ENCODE peak calls at places on chromosomes 1 and 21, in five cellular contexts. One of them, this sample, is unnamed.

GRCh38 chr1:18256318-18257235 is 149.0 kb downstream of the IGSF21 start:
- DNase-seq in DND-41: peak; percentile 65
- DNase-seq in neuronal stem cell: peak; percentile 87
- DNase-seq in H9: peak; percentile 85
- DNase-seq in prostate gland: peak; percentile 16
- DNase-seq in this sample: peak; percentile 44

GRCh38 chr21:35048183-35048601 is 910 bp downstream of the RUNX1 start:
- DNase-seq in DND-41: peak; percentile 66
- DNase-seq in neuronal stem cell: no peak
- DNase-seq in H9: no peak
- DNase-seq in prostate gland: no peak
- DNase-seq in this sample: no peak

GRCh38 chr21:45405819-45406762 is 1.1 kb downstream of the COL18A1 start:
- DNase-seq in DND-41: no peak
- DNase-seq in neuronal stem cell: peak; percentile 69
- DNase-seq in H9: no peak
- DNase-seq in prostate gland: no peak
- DNase-seq in this sample: no peak

GRCh38 chr1:41876533-41877445 is 41.9 kb downstream of the HIVEP3 start:
- DNase-seq in DND-41: peak; percentile 67
- DNase-seq in neuronal stem cell: no peak
- DNase-seq in H9: no peak
- DNase-seq in prostate gland: no peak
- DNase-seq in this sample: no peak

GRCh38 chr1:177669161-177669560 is 300.7 kb downstream of the SEC16B start:
- DNase-seq in DND-41: no peak
- DNase-seq in neuronal stem cell: peak; percentile 20
- DNase-seq in H9: no peak
- DNase-seq in prostate gland: no peak
- DNase-seq in this sample: no peak

GRCh38 chr1:183652547-183653467 is at the start of gene APOBEC4:
- DNase-seq in DND-41: no peak
- DNase-seq in neuronal stem cell: no peak
- DNase-seq in H9: no peak
- DNase-seq in prostate gland: no peak
- DNase-seq in this sample: no peak

GRCh38 chr1:26190373-26190987 is at the start of gene CATSPER4:
- DNase-seq in DND-41: no peak
- DNase-seq in neuronal stem cell: peak; percentile 67
- DNase-seq in H9: peak; percentile 91
- DNase-seq in prostate gland: no peak
- DNase-seq in this sample: no peak

GRCh38 chr1:95742591-95743089 is 508.6 kb downstream of the RWDD3 start:
- DNase-seq in DND-41: no peak
- DNase-seq in neuronal stem cell: no peak
- DNase-seq in H9: peak; percentile 34
- DNase-seq in prostate gland: no peak
- DNase-seq in this sample: peak; percentile 12

GRCh38 chr1:98794196-98794886 is 132.8 kb downstream of the SNX7 start:
- DNase-seq in DND-41: peak; percentile 64
- DNase-seq in neuronal stem cell: peak; percentile 52
- DNase-seq in H9: peak; percentile 52
- DNase-seq in prostate gland: peak; percentile 7
- DNase-seq in this sample: peak; percentile 30

GRCh38 chr1:66761273-66761672 is 9.0 kb downstream of the DYNLT5 start:
- DNase-seq in DND-41: no peak
- DNase-seq in neuronal stem cell: no peak
- DNase-seq in H9: no peak
- DNase-seq in prostate gland: no peak
- DNase-seq in this sample: no peak

GRCh38 chr1:43522776-43523480 is 7.8 kb upstream of the PTPRF start:
- DNase-seq in DND-41: no peak
- DNase-seq in neuronal stem cell: no peak
- DNase-seq in H9: no peak
- DNase-seq in prostate gland: no peak
- DNase-seq in this sample: no peak

GRCh38 chr1:167791281-167792209 is 69.8 kb downstream of the MPZL1 start:
- DNase-seq in DND-41: no peak
- DNase-seq in neuronal stem cell: no peak
- DNase-seq in H9: no peak
- DNase-seq in prostate gland: no peak
- DNase-seq in this sample: no peak

GRCh38 chr1:21607549-21608529 is 61.3 kb downstream of the RAP1GAP start:
- DNase-seq in DND-41: peak; percentile 12
- DNase-seq in neuronal stem cell: peak; percentile 95
- DNase-seq in H9: peak; percentile 100
- DNase-seq in prostate gland: peak; percentile 71
- DNase-seq in this sample: peak; percentile 82

GRCh38 chr1:240337795-240338194 is 246.1 kb downstream of the FMN2 start:
- DNase-seq in DND-41: no peak
- DNase-seq in neuronal stem cell: no peak
- DNase-seq in H9: no peak
- DNase-seq in prostate gland: no peak
- DNase-seq in this sample: no peak

GRCh38 chr1:44318097-44319088 is 36.7 kb downstream of the ERI3 start:
- DNase-seq in DND-41: peak; percentile 44
- DNase-seq in neuronal stem cell: no peak
- DNase-seq in H9: peak; percentile 82
- DNase-seq in prostate gland: no peak
- DNase-seq in this sample: peak; percentile 49

GRCh38 chr1:87292684-87293493 is 35.8 kb upstream of the LMO4 start:
- DNase-seq in DND-41: peak; percentile 63
- DNase-seq in neuronal stem cell: peak; percentile 82
- DNase-seq in H9: peak; percentile 50
- DNase-seq in prostate gland: peak; percentile 49
- DNase-seq in this sample: peak; percentile 66

GRCh38 chr1:217029311-217030157 is 306.3 kb upstream of the ESRRG start:
- DNase-seq in DND-41: no peak
- DNase-seq in neuronal stem cell: no peak
- DNase-seq in H9: no peak
- DNase-seq in prostate gland: peak; percentile 85
- DNase-seq in this sample: no peak

GRCh38 chr1:107196973-107197562 is 56.2 kb downstream of the NTNG1 start:
- DNase-seq in DND-41: peak; percentile 31
- DNase-seq in neuronal stem cell: peak; percentile 12
- DNase-seq in H9: peak; percentile 74
- DNase-seq in prostate gland: no peak
- DNase-seq in this sample: no peak

GRCh38 chr21:23542097-23542496 is 2065.2 kb downstream of the MRPL39 start:
- DNase-seq in DND-41: no peak
- DNase-seq in neuronal stem cell: no peak
- DNase-seq in H9: no peak
- DNase-seq in prostate gland: no peak
- DNase-seq in this sample: no peak

GRCh38 chr1:241837901-241838300 is 10.1 kb upstream of the EXO1 start:
- DNase-seq in DND-41: no peak
- DNase-seq in neuronal stem cell: no peak
- DNase-seq in H9: no peak
- DNase-seq in prostate gland: no peak
- DNase-seq in this sample: no peak

GRCh38 chr1:83849191-83850061 is 149.5 kb downstream of the TTLL7 start:
- DNase-seq in DND-41: no peak
- DNase-seq in neuronal stem cell: no peak
- DNase-seq in H9: no peak
- DNase-seq in prostate gland: no peak
- DNase-seq in this sample: no peak

GRCh38 chr21:37914211-37914900 is 1.9 kb downstream of the KCNJ6 start:
- DNase-seq in DND-41: peak; percentile 48
- DNase-seq in neuronal stem cell: peak; percentile 69
- DNase-seq in H9: peak; percentile 84
- DNase-seq in prostate gland: no peak
- DNase-seq in this sample: no peak

GRCh38 chr1:193042766-193043691 is 16.1 kb downstream of the UCHL5 start:
- DNase-seq in DND-41: no peak
- DNase-seq in neuronal stem cell: no peak
- DNase-seq in H9: no peak
- DNase-seq in prostate gland: no peak
- DNase-seq in this sample: no peak

GRCh38 chr1:214492405-214493075 is 58.9 kb downstream of the PTPN14 start:
- DNase-seq in DND-41: no peak
- DNase-seq in neuronal stem cell: no peak
- DNase-seq in H9: no peak
- DNase-seq in prostate gland: no peak
- DNase-seq in this sample: no peak

GRCh38 chr21:45020629-45021427 is 53.6 kb upstream of the ADARB1 start:
- DNase-seq in DND-41: no peak
- DNase-seq in neuronal stem cell: no peak
- DNase-seq in H9: no peak
- DNase-seq in prostate gland: no peak
- DNase-seq in this sample: no peak

GRCh38 chr1:6123083-6123482 is 57.0 kb downstream of the CHD5 start:
- DNase-seq in DND-41: peak; percentile 8
- DNase-seq in neuronal stem cell: no peak
- DNase-seq in H9: no peak
- DNase-seq in prostate gland: no peak
- DNase-seq in this sample: no peak

GRCh38 chr1:74650561-74650960 is 23.0 kb downstream of the ERICH3 start:
- DNase-seq in DND-41: no peak
- DNase-seq in neuronal stem cell: no peak
- DNase-seq in H9: no peak
- DNase-seq in prostate gland: no peak
- DNase-seq in this sample: no peak

GRCh38 chr1:228798548-228798947 is 63.3 kb downstream of the RHOU start:
- DNase-seq in DND-41: no peak
- DNase-seq in neuronal stem cell: no peak
- DNase-seq in H9: no peak
- DNase-seq in prostate gland: no peak
- DNase-seq in this sample: no peak

DNA sequence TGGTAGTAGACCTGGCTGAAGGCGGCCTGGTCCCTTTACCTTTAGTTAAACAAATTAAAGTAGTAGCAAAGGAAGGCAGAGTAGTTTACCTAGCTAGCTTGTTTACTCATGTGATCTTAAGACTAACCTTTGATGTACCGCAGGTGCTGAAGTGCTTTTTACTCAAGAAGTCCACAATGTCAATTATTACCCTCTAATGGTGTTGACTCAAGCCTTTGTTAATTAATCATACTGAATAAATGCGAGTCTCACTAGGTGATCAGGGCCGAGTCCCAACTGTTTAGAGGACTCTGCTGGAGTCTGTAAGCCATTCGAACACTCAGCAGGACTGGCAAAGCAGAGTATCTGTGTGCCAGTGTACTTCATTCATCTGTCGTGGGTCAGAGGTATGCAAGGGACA is 381.1 kb upstream of the NCAM2 start:
- DNase-seq in DND-41: no peak
- DNase-seq in neuronal stem cell: peak; percentile 0
- DNase-seq in H9: peak; percentile 35
- DNase-seq in prostate gland: no peak
- DNase-seq in this sample: no peak
- H3K4me1 ChIP-seq in DND-41: no peaks in the 10 kb centered on the region
- H3K4me1 ChIP-seq in neuronal stem cell: no peaks in the 10 kb centered on the region
- H3K4me1 ChIP-seq in H9: no peaks in the 10 kb centered on the region
- H3K4me1 ChIP-seq in prostate gland: no peaks in the 10 kb centered on the region
- H3K4me1 ChIP-seq in this sample: no peaks in the 10 kb centered on the region

DNA sequence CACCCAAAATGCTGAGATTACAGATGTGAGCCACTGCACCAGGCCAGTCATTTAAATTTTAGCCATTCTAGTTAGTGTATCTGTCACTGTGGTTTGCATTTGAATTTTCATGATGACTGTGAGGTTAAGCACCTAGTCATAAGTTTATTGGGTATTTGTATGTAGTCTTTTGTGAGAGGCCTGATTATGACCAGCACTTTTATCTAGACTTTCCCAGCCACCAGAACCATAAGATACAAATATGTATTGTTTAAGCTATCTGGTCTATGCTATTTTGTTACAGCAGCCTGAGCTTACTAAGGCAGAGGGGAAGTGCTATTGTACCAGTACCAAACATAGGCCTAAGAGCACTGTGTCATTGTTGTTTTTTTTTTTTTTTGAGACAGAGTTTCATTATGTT is 19.9 kb upstream of the DNAJC6 start:
- DNase-seq in DND-41: no peak
- DNase-seq in neuronal stem cell: no peak
- DNase-seq in H9: no peak
- DNase-seq in prostate gland: no peak
- DNase-seq in this sample: no peak
- H3K4me1 ChIP-seq in DND-41: no peaks in the 10 kb centered on the region
- H3K4me1 ChIP-seq in neuronal stem cell: no peaks in the 10 kb centered on the region
- H3K4me1 ChIP-seq in H9: no peaks in the 10 kb centered on the region
- H3K4me1 ChIP-seq in prostate gland: no peaks in the 10 kb centered on the region
- H3K4me1 ChIP-seq in this sample: no peaks in the 10 kb centered on the region

GRCh38 chr1:230144010-230144614 is 77.1 kb downstream of the GALNT2 start:
- DNase-seq in DND-41: no peak
- DNase-seq in neuronal stem cell: no peak
- DNase-seq in H9: no peak
- DNase-seq in prostate gland: no peak
- DNase-seq in this sample: no peak
- H3K4me1 ChIP-seq in DND-41: peaks cover 89% of the 10 kb centered on the region
- H3K4me1 ChIP-seq in neuronal stem cell: peaks cover 28% of the 10 kb centered on the region
- H3K4me1 ChIP-seq in H9: peaks cover 2% of the 10 kb centered on the region
- H3K4me1 ChIP-seq in prostate gland: no peaks in the 10 kb centered on the region
- H3K4me1 ChIP-seq in this sample: peaks cover 67% of the 10 kb centered on the region

GRCh38 chr1:9454094-9454418 is 85.2 kb upstream of the SLC25A33 start:
- DNase-seq in DND-41: no peak
- DNase-seq in neuronal stem cell: no peak
- DNase-seq in H9: no peak
- DNase-seq in prostate gland: no peak
- DNase-seq in this sample: no peak

GRCh38 chr1:9454494-9455066 is 84.7 kb upstream of the SLC25A33 start:
- DNase-seq in DND-41: no peak
- DNase-seq in neuronal stem cell: no peak
- DNase-seq in H9: no peak
- DNase-seq in prostate gland: no peak
- DNase-seq in this sample: no peak

GRCh38 chr1:9455487-9456237 is 83.6 kb upstream of the SLC25A33 start:
- DNase-seq in DND-41: peak; percentile 86
- DNase-seq in neuronal stem cell: peak; percentile 67
- DNase-seq in H9: peak; percentile 92
- DNase-seq in prostate gland: peak; percentile 53
- DNase-seq in this sample: peak; percentile 60

GRCh38 chr1:9452516-9453158 is 86.6 kb upstream of the SLC25A33 start:
- DNase-seq in DND-41: no peak
- DNase-seq in neuronal stem cell: no peak
- DNase-seq in H9: no peak
- DNase-seq in prostate gland: no peak
- DNase-seq in this sample: no peak

DNA sequence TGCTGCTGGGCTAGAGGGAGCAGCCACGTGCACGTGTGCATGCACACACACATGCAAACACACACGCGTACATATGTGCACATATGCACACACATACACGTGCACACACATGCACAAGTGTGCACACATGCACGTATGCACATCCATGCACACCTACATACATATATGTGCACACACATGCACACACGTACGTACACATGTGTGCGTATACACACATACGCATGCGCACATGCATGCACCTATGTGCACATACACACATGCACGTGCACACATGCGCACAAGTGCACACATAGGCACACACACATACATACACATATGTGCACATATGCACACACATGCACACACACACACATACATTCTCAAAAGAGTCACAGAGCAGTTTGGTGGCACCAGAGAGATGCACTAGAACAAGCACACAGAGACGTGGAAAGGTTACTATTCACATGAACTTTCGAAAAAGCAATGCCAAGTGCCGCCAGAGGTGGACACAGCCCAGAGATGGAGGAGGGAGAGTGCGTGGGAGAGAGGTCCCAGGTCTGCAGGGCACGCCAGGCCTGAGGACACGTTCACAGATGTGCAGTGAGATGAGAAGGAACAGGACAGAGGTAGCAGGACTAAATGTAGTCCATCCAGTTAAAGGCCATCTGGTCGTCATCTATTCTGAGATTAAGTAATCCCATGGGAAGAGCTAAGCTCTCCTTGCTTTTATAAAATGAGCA is 85.7 kb upstream of the SLC25A33 start:
- DNase-seq in DND-41: no peak
- DNase-seq in neuronal stem cell: no peak
- DNase-seq in H9: no peak
- DNase-seq in prostate gland: no peak
- DNase-seq in this sample: no peak
- H3K4me1 ChIP-seq in DND-41: peaks cover 14% of the 10 kb centered on the region
- H3K4me1 ChIP-seq in neuronal stem cell: peaks cover 2% of the 10 kb centered on the region
- H3K4me1 ChIP-seq in H9: no peaks in the 10 kb centered on the region
- H3K4me1 ChIP-seq in prostate gland: no peaks in the 10 kb centered on the region
- H3K4me1 ChIP-seq in this sample: peaks cover 30% of the 10 kb centered on the region

This sample was measured in heart right ventricle.